ENCODE peak calls at places on chromosomes 13 and 19, in eight cellular contexts. One of them, this sample, is unnamed.

GRCh38 chr13:91630916-91631315 is 232.5 kb downstream of the GPC5 start:
- DNase-seq in cardiac muscle cell: no peak
- DNase-seq in bronchial epithelial cell: no peak
- DNase-seq in dorsolateral prefrontal cortex: no peak
- DNase-seq in cardiac fibroblast: no peak
- DNase-seq in LNCaP clone FGC: no peak
- DNase-seq in IMR-90: no peak
- DNase-seq in fibroblast of pulmonary artery: no peak
- DNase-seq in this sample: peak

GRCh38 chr19:35000647-35001501 is 751 bp downstream of the GRAMD1A start:
- DNase-seq in cardiac muscle cell: peak
- DNase-seq in bronchial epithelial cell: peak
- DNase-seq in LNCaP clone FGC: peak
- DNase-seq in dorsolateral prefrontal cortex: no peak
- DNase-seq in IMR-90: peak
- DNase-seq in cardiac fibroblast: peak
- DNase-seq in fibroblast of pulmonary artery: peak
- DNase-seq in this sample: peak

GRCh38 chr13:30338331-30338851 is 31.0 kb upstream of the KATNAL1 start:
- DNase-seq in cardiac muscle cell: no peak
- DNase-seq in IMR-90: peak
- DNase-seq in dorsolateral prefrontal cortex: no peak
- DNase-seq in LNCaP clone FGC: no peak
- DNase-seq in fibroblast of pulmonary artery: no peak
- DNase-seq in bronchial epithelial cell: peak
- DNase-seq in cardiac fibroblast: no peak
- DNase-seq in this sample: no peak

GRCh38 chr19:58097783-58098681 is at the start of gene ZSCAN18:
- DNase-seq in cardiac fibroblast: peak
- DNase-seq in LNCaP clone FGC: peak
- DNase-seq in IMR-90: peak
- DNase-seq in dorsolateral prefrontal cortex: peak
- DNase-seq in cardiac muscle cell: peak
- DNase-seq in fibroblast of pulmonary artery: peak
- DNase-seq in bronchial epithelial cell: peak
- DNase-seq in this sample: peak

GRCh38 chr19:5286465-5287029 is 54.1 kb downstream of the PTPRS start:
- DNase-seq in IMR-90: no peak
- DNase-seq in fibroblast of pulmonary artery: no peak
- DNase-seq in LNCaP clone FGC: no peak
- DNase-seq in bronchial epithelial cell: no peak
- DNase-seq in cardiac fibroblast: no peak
- DNase-seq in dorsolateral prefrontal cortex: no peak
- DNase-seq in cardiac muscle cell: no peak
- DNase-seq in this sample: no peak

GRCh38 chr13:27534108-27534975 is 84.0 kb upstream of the MTIF3 start:
- DNase-seq in fibroblast of pulmonary artery: no peak
- DNase-seq in dorsolateral prefrontal cortex: no peak
- DNase-seq in cardiac fibroblast: no peak
- DNase-seq in IMR-90: no peak
- DNase-seq in bronchial epithelial cell: no peak
- DNase-seq in LNCaP clone FGC: no peak
- DNase-seq in cardiac muscle cell: no peak
- DNase-seq in this sample: no peak

GRCh38 chr19:43464089-43464775 is 1.2 kb downstream of the LYPD3 start:
- DNase-seq in LNCaP clone FGC: no peak
- DNase-seq in IMR-90: no peak
- DNase-seq in cardiac muscle cell: peak
- DNase-seq in dorsolateral prefrontal cortex: peak
- DNase-seq in bronchial epithelial cell: no peak
- DNase-seq in fibroblast of pulmonary artery: no peak
- DNase-seq in cardiac fibroblast: no peak
- DNase-seq in this sample: peak

GRCh38 chr13:95296326-95296939 is 4.8 kb downstream of the ABCC4 start:
- DNase-seq in fibroblast of pulmonary artery: peak
- DNase-seq in cardiac muscle cell: peak
- DNase-seq in dorsolateral prefrontal cortex: no peak
- DNase-seq in LNCaP clone FGC: no peak
- DNase-seq in cardiac fibroblast: peak
- DNase-seq in bronchial epithelial cell: peak
- DNase-seq in IMR-90: no peak
- DNase-seq in this sample: peak

GRCh38 chr19:12783849-12784393 is 7.4 kb upstream of the JUNB start:
- DNase-seq in cardiac fibroblast: no peak
- DNase-seq in IMR-90: no peak
- DNase-seq in fibroblast of pulmonary artery: no peak
- DNase-seq in dorsolateral prefrontal cortex: no peak
- DNase-seq in cardiac muscle cell: no peak
- DNase-seq in LNCaP clone FGC: no peak
- DNase-seq in bronchial epithelial cell: peak
- DNase-seq in this sample: no peak

GRCh38 chr19:18069383-18069782 is 17.4 kb downstream of the IL12RB1 start:
- DNase-seq in dorsolateral prefrontal cortex: no peak
- DNase-seq in cardiac muscle cell: no peak
- DNase-seq in IMR-90: no peak
- DNase-seq in cardiac fibroblast: no peak
- DNase-seq in LNCaP clone FGC: no peak
- DNase-seq in fibroblast of pulmonary artery: no peak
- DNase-seq in bronchial epithelial cell: no peak
- DNase-seq in this sample: no peak

GRCh38 chr19:18070181-18070580 is 16.6 kb downstream of the IL12RB1 start:
- DNase-seq in LNCaP clone FGC: no peak
- DNase-seq in IMR-90: no peak
- DNase-seq in cardiac muscle cell: no peak
- DNase-seq in cardiac fibroblast: no peak
- DNase-seq in bronchial epithelial cell: no peak
- DNase-seq in fibroblast of pulmonary artery: no peak
- DNase-seq in dorsolateral prefrontal cortex: no peak
- DNase-seq in this sample: no peak

GRCh38 chr19:18073197-18073596 is 13.5 kb downstream of the IL12RB1 start:
- DNase-seq in fibroblast of pulmonary artery: no peak
- DNase-seq in cardiac fibroblast: no peak
- DNase-seq in dorsolateral prefrontal cortex: no peak
- DNase-seq in LNCaP clone FGC: no peak
- DNase-seq in bronchial epithelial cell: no peak
- DNase-seq in cardiac muscle cell: no peak
- DNase-seq in IMR-90: no peak
- DNase-seq in this sample: no peak

GRCh38 chr19:18072335-18072734 is 14.4 kb downstream of the IL12RB1 start:
- DNase-seq in cardiac fibroblast: no peak
- DNase-seq in LNCaP clone FGC: no peak
- DNase-seq in fibroblast of pulmonary artery: no peak
- DNase-seq in bronchial epithelial cell: no peak
- DNase-seq in IMR-90: no peak
- DNase-seq in cardiac muscle cell: no peak
- DNase-seq in dorsolateral prefrontal cortex: no peak
- DNase-seq in this sample: no peak

GRCh38 chr19:18074192-18074591 is 12.5 kb downstream of the IL12RB1 start:
- DNase-seq in cardiac fibroblast: no peak
- DNase-seq in LNCaP clone FGC: no peak
- DNase-seq in bronchial epithelial cell: no peak
- DNase-seq in IMR-90: no peak
- DNase-seq in fibroblast of pulmonary artery: no peak
- DNase-seq in dorsolateral prefrontal cortex: no peak
- DNase-seq in cardiac muscle cell: no peak
- DNase-seq in this sample: no peak
- TF ChIP-seq CTCF in cardiac fibroblast: no peak
- TF ChIP-seq CTCF in LNCaP clone FGC: peak
- TF ChIP-seq CTCF in bronchial epithelial cell: peak
- TF ChIP-seq CTCF in IMR-90: no peak
- TF ChIP-seq CTCF in fibroblast of pulmonary artery: no peak
- TF ChIP-seq CTCF in dorsolateral prefrontal cortex: no peak
- TF ChIP-seq CTCF in cardiac muscle cell: no peak
- TF ChIP-seq CTCF in this sample: no peak

DNA sequence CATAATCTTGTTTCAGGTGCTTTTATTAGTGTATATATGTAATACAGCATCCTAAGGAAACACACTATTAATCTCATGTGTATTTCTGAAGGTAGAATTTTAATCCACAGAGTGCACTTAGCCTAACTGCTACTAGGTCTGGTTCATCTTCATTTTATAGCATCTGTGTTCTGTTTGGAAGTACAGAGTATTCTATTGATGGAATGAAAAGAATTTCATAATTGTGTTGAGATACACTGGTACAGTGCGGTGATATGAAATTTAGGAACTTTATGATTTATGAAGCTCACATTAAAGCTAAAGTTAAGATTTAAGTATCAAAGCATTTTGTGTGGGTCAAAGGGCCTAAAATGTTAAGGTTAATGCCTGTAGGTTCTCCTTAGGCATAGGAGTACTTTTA is 6.0 kb downstream of the PCDH17 start:
- DNase-seq in cardiac muscle cell: no peak
- DNase-seq in fibroblast of pulmonary artery: no peak
- DNase-seq in IMR-90: no peak
- DNase-seq in dorsolateral prefrontal cortex: no peak
- DNase-seq in LNCaP clone FGC: no peak
- DNase-seq in bronchial epithelial cell: no peak
- DNase-seq in cardiac fibroblast: no peak
- DNase-seq in this sample: no peak
- H3K4me3 ChIP-seq in cardiac muscle cell: no peak
- H3K4me3 ChIP-seq in fibroblast of pulmonary artery: no peak
- H3K4me3 ChIP-seq in IMR-90: no peak
- H3K4me3 ChIP-seq in dorsolateral prefrontal cortex: peak
- H3K4me3 ChIP-seq in LNCaP clone FGC: no peak
- H3K4me3 ChIP-seq in bronchial epithelial cell: no peak
- H3K4me3 ChIP-seq in cardiac fibroblast: no peak
- H3K4me3 ChIP-seq in this sample: no peak

GRCh38 chr13:81610613-81611012 is 1269.7 kb upstream of the SPRY2 start:
- DNase-seq in LNCaP clone FGC: no peak
- DNase-seq in dorsolateral prefrontal cortex: no peak
- DNase-seq in fibroblast of pulmonary artery: no peak
- DNase-seq in cardiac fibroblast: no peak
- DNase-seq in IMR-90: no peak
- DNase-seq in bronchial epithelial cell: no peak
- DNase-seq in cardiac muscle cell: no peak
- DNase-seq in this sample: no peak
- TF ChIP-seq CTCF in LNCaP clone FGC: no peak
- TF ChIP-seq CTCF in dorsolateral prefrontal cortex: no peak
- TF ChIP-seq CTCF in fibroblast of pulmonary artery: no peak
- TF ChIP-seq CTCF in cardiac fibroblast: no peak
- TF ChIP-seq CTCF in IMR-90: no peak
- TF ChIP-seq CTCF in bronchial epithelial cell: no peak
- TF ChIP-seq CTCF in cardiac muscle cell: no peak
- TF ChIP-seq CTCF in this sample: no peak

GRCh38 chr13:35157143-35157755 is 215.2 kb downstream of the NBEA start:
- DNase-seq in cardiac muscle cell: peak
- DNase-seq in cardiac fibroblast: peak
- DNase-seq in dorsolateral prefrontal cortex: no peak
- DNase-seq in fibroblast of pulmonary artery: peak
- DNase-seq in IMR-90: peak
- DNase-seq in bronchial epithelial cell: peak
- DNase-seq in LNCaP clone FGC: peak
- DNase-seq in this sample: peak
- H3K4me3 ChIP-seq in cardiac muscle cell: no peak
- H3K4me3 ChIP-seq in cardiac fibroblast: no peak
- H3K4me3 ChIP-seq in dorsolateral prefrontal cortex: no peak
- H3K4me3 ChIP-seq in fibroblast of pulmonary artery: no peak
- H3K4me3 ChIP-seq in IMR-90: no peak
- H3K4me3 ChIP-seq in bronchial epithelial cell: no peak
- H3K4me3 ChIP-seq in LNCaP clone FGC: no peak
- H3K4me3 ChIP-seq in this sample: no peak

GRCh38 chr13:42873081-42873480 is 91.7 kb downstream of the FAM216B start:
- DNase-seq in bronchial epithelial cell: no peak
- DNase-seq in IMR-90: peak
- DNase-seq in dorsolateral prefrontal cortex: no peak
- DNase-seq in LNCaP clone FGC: no peak
- DNase-seq in cardiac muscle cell: no peak
- DNase-seq in fibroblast of pulmonary artery: no peak
- DNase-seq in cardiac fibroblast: no peak
- DNase-seq in this sample: no peak

GRCh38 chr13:42876270-42876714 is 94.9 kb downstream of the FAM216B start:
- DNase-seq in dorsolateral prefrontal cortex: no peak
- DNase-seq in cardiac muscle cell: no peak
- DNase-seq in bronchial epithelial cell: no peak
- DNase-seq in fibroblast of pulmonary artery: no peak
- DNase-seq in LNCaP clone FGC: no peak
- DNase-seq in cardiac fibroblast: peak
- DNase-seq in IMR-90: no peak
- DNase-seq in this sample: no peak

GRCh38 chr13:42878721-42879120 is 97.3 kb downstream of the FAM216B start:
- DNase-seq in cardiac fibroblast: peak
- DNase-seq in fibroblast of pulmonary artery: no peak
- DNase-seq in dorsolateral prefrontal cortex: no peak
- DNase-seq in LNCaP clone FGC: no peak
- DNase-seq in cardiac muscle cell: no peak
- DNase-seq in IMR-90: no peak
- DNase-seq in bronchial epithelial cell: no peak
- DNase-seq in this sample: no peak

GRCh38 chr13:42876810-42877550 is 95.6 kb downstream of the FAM216B start:
- DNase-seq in cardiac fibroblast: peak
- DNase-seq in fibroblast of pulmonary artery: peak
- DNase-seq in dorsolateral prefrontal cortex: no peak
- DNase-seq in LNCaP clone FGC: no peak
- DNase-seq in bronchial epithelial cell: peak
- DNase-seq in cardiac muscle cell: no peak
- DNase-seq in IMR-90: peak
- DNase-seq in this sample: no peak

DNA sequence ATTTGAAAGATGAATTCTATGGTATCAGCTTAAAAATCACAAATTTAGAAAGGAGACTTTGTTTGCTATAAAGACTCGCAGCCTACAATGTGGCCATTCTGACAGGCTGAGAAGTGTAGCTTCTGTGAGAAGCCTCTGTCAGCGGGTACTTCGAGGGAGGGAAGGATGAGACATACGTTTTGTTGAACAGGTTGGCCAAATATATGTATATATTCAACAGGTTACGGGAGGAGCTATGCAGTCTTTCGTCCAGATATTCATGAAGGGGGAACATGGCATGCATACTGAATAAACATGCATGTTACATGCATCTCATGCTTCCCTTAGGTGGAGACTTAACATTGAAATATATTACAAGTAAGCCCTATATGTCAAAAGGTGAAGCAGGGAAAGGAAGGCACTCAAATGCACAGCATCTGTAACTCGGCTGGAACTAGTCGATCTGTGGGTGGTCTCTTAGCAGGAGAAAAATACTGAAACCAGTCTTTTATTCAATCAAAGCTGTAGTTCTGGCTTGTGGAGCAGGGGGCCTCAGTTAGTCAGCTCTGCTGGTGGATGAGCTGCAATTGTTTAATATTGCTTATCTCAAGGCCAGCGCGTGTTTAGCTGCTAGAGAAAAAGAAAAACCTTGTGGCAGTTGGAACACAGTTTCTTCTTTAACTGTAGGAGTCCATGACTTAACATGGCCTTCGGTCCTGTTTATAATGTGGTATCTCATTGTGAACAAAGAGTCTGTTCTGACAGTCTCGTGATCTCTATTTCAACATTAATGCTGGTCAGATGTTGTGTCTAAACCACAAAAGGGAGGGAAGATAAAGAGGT is 94.3 kb downstream of the FAM216B start:
- DNase-seq in fibroblast of pulmonary artery: peak
- DNase-seq in IMR-90: peak
- DNase-seq in cardiac muscle cell: peak
- DNase-seq in bronchial epithelial cell: no peak
- DNase-seq in dorsolateral prefrontal cortex: no peak
- DNase-seq in cardiac fibroblast: peak
- DNase-seq in LNCaP clone FGC: no peak
- DNase-seq in this sample: peak
- TF ChIP-seq CTCF in fibroblast of pulmonary artery: peak
- TF ChIP-seq CTCF in IMR-90: peak
- TF ChIP-seq CTCF in cardiac muscle cell: peak
- TF ChIP-seq CTCF in bronchial epithelial cell: no peak
- TF ChIP-seq CTCF in dorsolateral prefrontal cortex: no peak
- TF ChIP-seq CTCF in cardiac fibroblast: peak
- TF ChIP-seq CTCF in LNCaP clone FGC: no peak
- TF ChIP-seq CTCF in this sample: peak

This sample was measured in neural progenitor cell.